ENCODE peak calls at places on chromosome 14, in nine cellular contexts. F, C, S, A, N, J, Q, B and Y are unnamed samples.

GRCh38 chr14:68250950-68251765 is 431.6 kb downstream of the RAD51B start:
- DNase-seq in F (no peak), C (no peak), S (no peak), A (no peak), N (no peak), J (no peak), Q (no peak), B (no peak), Y (no peak)

GRCh38 chr14:28673056-28673455 is 93.5 kb upstream of the FOXG1 start:
- DNase-seq in F (no peak), C (no peak), S (no peak), A (no peak), N (no peak), J (no peak), Q (no peak), B (peak; percentile 59), Y (no peak)

GRCh38 chr14:68952544-68953535 is 26.3 kb downstream of the ACTN1 start:
- DNase-seq in F (no peak), C (no peak), S (no peak), A (peak; percentile 80), N (no peak), J (peak; percentile 67), Q (no peak), B (peak; percentile 71), Y (no peak)

GRCh38 chr14:81388236-81388801 is 11.8 kb downstream of the STON2 start:
- DNase-seq in F (no peak), C (no peak), S (no peak), A (no peak), N (no peak), J (no peak), Q (no peak), B (no peak), Y (no peak)

GRCh38 chr14:54730156-54730961 is 163.4 kb downstream of the SAMD4A start:
- DNase-seq in F (no peak), C (peak; percentile 25), S (no peak), A (peak; percentile 31), N (no peak), J (peak; percentile 91), Q (no peak), B (peak; percentile 81), Y (no peak)

GRCh38 chr14:90561031-90561430 is 164.2 kb downstream of the CALM1 start:
- DNase-seq in F (no peak), C (no peak), S (no peak), A (no peak), N (no peak), J (no peak), Q (no peak), B (no peak), Y (no peak)

GRCh38 chr14:63565448-63565847 is 22.3 kb upstream of the PPP2R5E start:
- DNase-seq in F (no peak), C (no peak), S (no peak), A (no peak), N (no peak), J (no peak), Q (no peak), B (no peak), Y (no peak)

GRCh38 chr14:24058951-24059475 is 7.2 kb downstream of the CARMIL3 start:
- DNase-seq in F (no peak), C (peak; percentile 15), S (no peak), A (no peak), N (no peak), J (no peak), Q (no peak), B (no peak), Y (no peak)